ENCODE peak calls at places on chromosome X, in four cellular contexts. F, J, Z and O are unnamed samples.

GRCh38 chrX:140163376-140164159 is 198.2 kb upstream of the CXorf66 start:
- DNase-seq in F (no peak), Z (no peak), J (no peak), O (no peak)

GRCh38 chrX:155679715-155680114 is 67.0 kb upstream of the TMLHE start:
- DNase-seq in J (no peak), Z (no peak), F (no peak), O (no peak)

GRCh38 chrX:124383367-124383766 is 37.0 kb downstream of the SH2D1A start:
- DNase-seq in F (no peak), J (no peak), Z (no peak), O (no peak)

GRCh38 chrX:153474266-153474665 is 3.9 kb upstream of the HAUS7 start:
- DNase-seq in J (no peak), Z (no peak), F (no peak), O (no peak)

GRCh38 chrX:120001787-120002186 is 58.2 kb upstream of the NKAP start:
- DNase-seq in F (no peak), J (no peak), Z (no peak), O (no peak)

GRCh38 chrX:110758781-110759180 is 36.8 kb downstream of the CHRDL1 start:
- DNase-seq in J (no peak), F (no peak), Z (no peak), O (no peak)

GRCh38 chrX:109871489-109871888 is 131.4 kb upstream of the TMEM164 start:
- DNase-seq in F (no peak), J (no peak), Z (no peak), O (no peak)

GRCh38 chrX:117407449-117408170 is 709.0 kb downstream of the KLHL13 start:
- DNase-seq in Z (no peak), J (no peak), F (no peak), O (no peak)

GRCh38 chrX:41377624-41378023 is 43.7 kb downstream of the DDX3X start:
- DNase-seq in F (no peak), Z (no peak), J (peak), O (no peak)

GRCh38 chrX:2698604-2699003 is 7.5 kb downstream of the CD99 start:
- DNase-seq in Z (no peak), J (no peak), F (no peak), O (no peak)

GRCh38 chrX:39996561-39996960 is 101.2 kb downstream of the BCOR start:
- DNase-seq in Z (no peak), J (no peak), F (no peak), O (no peak)

GRCh38 chrX:110056419-110056818 is 53.5 kb downstream of the TMEM164 start:
- DNase-seq in F (no peak), J (no peak), Z (no peak), O (no peak)

GRCh38 chrX:115268421-115268820 is 21.1 kb upstream of the LUZP4 start:
- DNase-seq in Z (peak), F (no peak), J (no peak), O (no peak)

GRCh38 chrX:107766470-107767140 is 9.0 kb downstream of the TSC22D3 start:
- DNase-seq in J (no peak), F (no peak), Z (no peak), O (no peak)

GRCh38 chrX:133969191-133969590 is 16.2 kb downstream of the GPC3 start:
- DNase-seq in J (no peak), F (no peak), Z (no peak), O (no peak)

GRCh38 chrX:39830414-39830813 is 267.3 kb downstream of the BCOR start:
- DNase-seq in J (no peak), F (no peak), Z (no peak), O (no peak)

GRCh38 chrX:12113321-12113720 is 25.0 kb upstream of the FRMPD4 start:
- DNase-seq in Z (no peak), F (no peak), J (no peak), O (no peak)

GRCh38 chrX:7950865-7951264 is 23.7 kb upstream of the PNPLA4 start:
- DNase-seq in F (no peak), J (no peak), Z (peak), O (no peak)

GRCh38 chrX:10099411-10099810 is 57.4 kb upstream of the CLCN4 start:
- DNase-seq in Z (no peak), J (no peak), F (no peak), O (no peak)

GRCh38 chrX:51456814-51457213 is 39.6 kb downstream of the NUDT11 start:
- DNase-seq in Z (no peak), F (no peak), J (no peak), O (no peak)

GRCh38 chrX:110015027-110015426 is 12.1 kb downstream of the TMEM164 start:
- DNase-seq in Z (no peak), J (no peak), F (no peak), O (no peak)